ENCODE peak calls at places on chromosomes 4 and X, in nine cellular contexts. A is tibial artery; L is testis; S is stimulated activated CD8-positive, alpha-beta memory T cell treated with anti-CD3 and anti-CD28 coated beads, Interleukin-12 subunit alpha, Interleukin-12 subunit beta, amount 100 ng/mL, for 1 hour; I is cardiac fibroblast; V is A549; B is progenitor cell of endocrine pancreas; J is AG08395; H is fibroblast of lung. E is an unnamed sample.

GRCh38 chr4:3680656-3681055 is 85.5 kb upstream of the ADRA2C start:
- DNase-seq in A (no peak), L (no peak), S (no peak), I (no peak), V (no peak), B (no peak), J (no peak), H (no peak), E (no peak)

GRCh38 chr4:89308161-89308500 is 531 bp upstream of the GPRIN3 start:
- DNase-seq in A (no peak), L (no peak), S (no peak), I (no peak), V (no peak), B (no peak), J (no peak), H (peak; percentile 9), E (no peak)

GRCh38 chrX:51743179-51743957 is at the start of gene GSPT2:
- DNase-seq in A (peak; percentile 55), L (peak; percentile 87), S (peak; percentile 5), I (peak; percentile 81), V (peak; percentile 30), B (peak; percentile 28), J (peak; percentile 69), H (peak; percentile 80), E (peak; percentile 62)

GRCh38 chrX:585115-585808 is 45.3 kb upstream of the SHOX start:
- DNase-seq in A (no peak), L (no peak), S (no peak), I (no peak), V (no peak), B (no peak), J (no peak), H (no peak), E (no peak)

GRCh38 chr4:84151574-84151973 is 347.5 kb downstream of the NKX6-1 start:
- DNase-seq in A (no peak), L (no peak), S (no peak), I (no peak), V (no peak), B (no peak), J (no peak), H (no peak), E (no peak)

GRCh38 chr4:86586160-86586572 is 7.9 kb upstream of the PTPN13 start:
- DNase-seq in A (no peak), L (no peak), S (no peak), I (no peak), V (no peak), B (no peak), J (peak; percentile 11), H (no peak), E (no peak)

GRCh38 chrX:4830880-4831557 is 1117.6 kb upstream of the PRKX start:
- DNase-seq in A (no peak), L (no peak), S (no peak), I (no peak), V (peak; percentile 34), B (no peak), J (no peak), H (peak; percentile 1), E (no peak)

GRCh38 chrX:15350329-15350996 is 15.1 kb upstream of the PIGA start:
- DNase-seq in A (no peak), L (no peak), S (no peak), I (no peak), V (no peak), B (no peak), J (no peak), H (no peak), E (peak; percentile 7)

GRCh38 chr4:15469402-15470148 is at the start of gene CC2D2A:
- DNase-seq in A (no peak), L (peak; percentile 38), S (no peak), I (peak; percentile 79), V (peak; percentile 38), B (no peak), J (peak; percentile 72), H (peak; percentile 69), E (no peak)

GRCh38 chr4:23105759-23106370 is 413.1 kb downstream of the GBA3 start:
- DNase-seq in A (no peak), L (no peak), S (no peak), I (no peak), V (no peak), B (no peak), J (no peak), H (peak; percentile 4), E (no peak)

GRCh38 chrX:154458954-154459829 is 1.1 kb downstream of the PLXNA3 start:
- DNase-seq in A (peak; percentile 41), L (peak; percentile 38), S (no peak), I (no peak), V (no peak), B (no peak), J (no peak), H (no peak), E (peak; percentile 68)